ENCODE peak calls at places on chromosomes 7 and 10, in ten cellular contexts. N is foreskin fibroblast, M is A549, K is AG10803, P is AG04449, U is AG04450, Z is left lung, X is right lobe of liver, A is IMR-90, H is aorta. G is an unnamed sample.

GRCh38 chr7:84251183-84251845 is 56.7 kb upstream of the SEMA3A start:
- DNase-seq in N (peak), M (no peak), K (peak), P (peak), U (no peak), Z (no peak), X (no peak), A (peak), H (no peak), G (peak)

GRCh38 chr7:464712-465461 is 54.8 kb downstream of the PDGFA start:
- DNase-seq in N (peak), M (no peak), K (peak), P (no peak), U (peak), Z (peak), X (peak), A (peak), H (peak), G (peak)

GRCh38 chr7:116598278-116598677 is 73.4 kb downstream of the CAV1 start:
- DNase-seq in N (peak), M (peak), K (no peak), P (no peak), U (no peak), Z (no peak), X (peak), A (no peak), H (no peak), G (no peak)

GRCh38 chr7:64114791-64115190 is 69.6 kb downstream of the ZNF727 start:
- DNase-seq in N (no peak), M (no peak), K (no peak), P (no peak), U (no peak), Z (no peak), X (no peak), A (no peak), H (peak), G (no peak)

GRCh38 chr7:157991351-157991750 is 596.3 kb downstream of the PTPRN2 start:
- DNase-seq in N (no peak), M (no peak), K (no peak), P (no peak), U (no peak), Z (no peak), X (no peak), A (no peak), H (peak), G (no peak)

GRCh38 chr7:53541467-53541866 is 506.0 kb downstream of the POM121L12 start:
- DNase-seq in N (no peak), M (no peak), K (no peak), P (no peak), U (no peak), Z (no peak), X (no peak), A (no peak), H (no peak), G (peak)

GRCh38 chr10:124588736-124589451 is 127.3 kb downstream of the LHPP start:
- DNase-seq in N (no peak), M (no peak), K (no peak), P (no peak), U (no peak), Z (peak), X (peak), A (peak), H (peak), G (no peak)

GRCh38 chr7:133561361-133561760 is 308.5 kb downstream of the EXOC4 start:
- DNase-seq in N (peak), M (no peak), K (no peak), P (no peak), U (no peak), Z (no peak), X (no peak), A (peak), H (no peak), G (no peak)

GRCh38 chr10:52353960-52354394 is 39.9 kb downstream of the DKK1 start:
- DNase-seq in N (peak), M (no peak), K (peak), P (peak), U (peak), Z (no peak), X (no peak), A (peak), H (no peak), G (peak)

GRCh38 chr7:85554294-85554877 is 367.5 kb upstream of the SEMA3D start:
- DNase-seq in N (peak), M (peak), K (peak), P (peak), U (peak), Z (no peak), X (no peak), A (peak), H (no peak), G (peak)

GRCh38 chr7:131123991-131124629 is 203.6 kb upstream of the MKLN1 start:
- DNase-seq in N (no peak), M (no peak), K (no peak), P (no peak), U (no peak), Z (no peak), X (no peak), A (no peak), H (no peak), G (no peak)

GRCh38 chr7:27158436-27159277 is 2.2 kb upstream of the HOXA7 start:
- DNase-seq in N (no peak), M (no peak), K (no peak), P (no peak), U (no peak), Z (peak), X (no peak), A (no peak), H (peak), G (no peak)
- H3K4me3 ChIP-seq in N (no peak), M (no peak), K (no peak), P (no peak), U (no peak), Z (no peak), X (no peak), A (no peak), H (no peak), G (no peak)

DNA sequence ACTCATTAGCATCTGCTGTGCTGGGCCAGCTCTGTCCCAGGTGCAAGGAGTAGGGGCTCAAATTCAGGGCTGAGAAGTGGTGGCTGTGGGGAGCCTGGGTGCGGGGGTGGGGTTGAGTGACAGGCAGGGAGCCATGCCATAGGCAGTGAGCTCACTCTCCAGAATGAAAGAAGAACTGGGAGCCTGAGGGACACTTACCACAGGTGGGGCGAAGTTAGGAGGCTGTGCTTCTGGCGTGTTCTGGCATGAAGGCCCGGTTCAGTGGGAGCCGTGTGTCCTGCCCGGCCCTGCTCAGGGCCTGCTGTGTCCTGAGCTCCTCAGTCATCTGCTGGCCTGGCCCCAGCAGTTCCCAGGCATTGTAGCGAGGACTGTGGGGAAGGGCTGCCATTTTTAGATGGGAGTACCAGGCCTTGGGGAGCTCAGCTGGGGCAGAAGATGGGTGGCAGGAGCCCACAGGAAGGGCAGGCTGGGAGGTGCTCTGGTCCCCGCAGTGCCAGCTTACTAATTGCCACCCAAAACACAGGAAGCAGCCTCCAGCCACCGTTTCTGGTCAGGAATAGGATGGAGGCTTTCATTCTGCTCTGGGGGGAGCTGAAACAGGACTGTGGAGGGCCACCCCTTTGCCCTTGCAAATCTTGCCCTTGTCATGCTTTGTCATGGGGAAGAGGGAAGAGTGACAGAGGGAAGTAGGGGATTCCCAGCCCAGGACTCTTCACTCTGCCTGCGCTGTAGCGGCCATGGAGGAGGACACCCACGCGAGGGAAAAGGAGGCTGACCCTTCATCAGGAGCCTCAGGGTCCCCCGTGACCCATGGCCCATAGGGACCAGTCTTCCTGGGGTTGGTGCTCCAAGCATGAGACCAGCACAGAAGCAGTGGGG is 62.2 kb downstream of the MKI67 start:
- DNase-seq in N (no peak), M (no peak), K (no peak), P (no peak), U (no peak), Z (no peak), X (no peak), A (no peak), H (peak), G (no peak)
- H3K4me3 ChIP-seq in N (no peak), M (no peak), K (no peak), P (no peak), U (no peak), Z (peak), X (no peak), A (no peak), H (no peak), G (no peak)

DNA sequence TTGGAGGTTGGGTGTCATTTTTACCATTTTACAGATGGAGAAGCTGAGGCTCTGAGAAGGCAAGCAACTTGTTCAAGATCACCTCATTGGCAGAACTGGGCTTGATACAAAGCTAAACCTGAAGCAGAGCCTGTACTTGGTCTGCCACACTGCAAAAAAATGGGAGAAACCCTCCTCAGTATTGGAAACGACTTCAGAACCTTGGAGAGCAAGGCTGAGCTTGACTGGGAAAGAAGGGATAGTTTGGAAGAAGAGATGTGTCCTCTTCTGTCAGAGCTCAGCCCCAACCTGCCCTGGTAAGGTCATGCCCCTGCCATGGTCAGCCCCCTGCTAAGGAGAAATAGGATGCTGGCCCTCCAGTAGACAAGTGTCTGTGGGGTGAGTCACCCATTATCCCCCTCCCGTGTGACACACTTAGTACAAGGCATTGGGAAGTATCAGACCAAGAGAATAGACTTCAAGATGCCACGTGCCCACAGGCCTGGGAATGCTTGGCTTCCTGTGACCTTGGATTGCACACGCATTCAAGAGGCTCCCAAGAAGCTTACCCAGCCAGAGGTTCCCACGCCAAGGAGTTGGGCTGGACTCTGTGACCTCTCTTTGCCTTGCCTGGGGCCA is 56.2 kb upstream of the SMNDC1 start:
- DNase-seq in N (peak), M (peak), K (no peak), P (no peak), U (no peak), Z (no peak), X (no peak), A (no peak), H (no peak), G (no peak)
- H3K4me3 ChIP-seq in N (no peak), M (no peak), K (no peak), P (no peak), U (no peak), Z (no peak), X (no peak), A (no peak), H (no peak), G (no peak)

DNA sequence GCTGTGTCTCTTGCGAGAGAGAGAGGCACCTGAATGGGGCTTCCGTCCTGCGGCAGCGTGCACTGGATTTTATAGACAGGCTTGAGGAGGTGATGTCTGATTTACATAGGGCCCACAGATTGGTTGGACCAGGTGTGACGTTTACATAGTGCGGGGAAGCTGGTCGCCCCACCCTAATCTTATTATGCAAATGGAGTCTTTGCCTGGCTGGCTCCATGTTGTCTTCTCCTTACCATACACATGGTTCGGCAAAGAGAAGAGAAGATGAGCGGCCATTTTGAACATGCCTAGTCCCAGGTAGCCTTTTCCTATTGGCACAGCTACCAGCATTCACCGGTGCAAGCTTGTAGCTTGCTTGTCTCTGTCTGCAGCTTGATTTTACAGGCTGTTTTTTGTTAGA is 238.5 kb upstream of the GALNT17 start:
- DNase-seq in N (no peak), M (no peak), K (no peak), P (no peak), U (no peak), Z (no peak), X (no peak), A (no peak), H (no peak), G (no peak)
- H3K4me3 ChIP-seq in N (no peak), M (no peak), K (no peak), P (no peak), U (no peak), Z (no peak), X (no peak), A (no peak), H (no peak), G (no peak)

GRCh38 chr7:147249956-147250355 is 1133.4 kb downstream of the CNTNAP2 start:
- DNase-seq in N (no peak), M (peak), K (peak), P (no peak), U (no peak), Z (no peak), X (no peak), A (no peak), H (no peak), G (no peak)

GRCh38 chr7:147240468-147240867 is 1123.9 kb downstream of the CNTNAP2 start:
- DNase-seq in N (no peak), M (no peak), K (no peak), P (no peak), U (no peak), Z (no peak), X (no peak), A (no peak), H (no peak), G (no peak)

GRCh38 chr7:147245274-147245673 is 1128.7 kb downstream of the CNTNAP2 start:
- DNase-seq in N (peak), M (peak), K (peak), P (no peak), U (peak), Z (peak), X (no peak), A (peak), H (no peak), G (no peak)
- H3K4me3 ChIP-seq in N (no peak), M (no peak), K (no peak), P (no peak), U (no peak), Z (no peak), X (no peak), A (no peak), H (no peak), G (no peak)

GRCh38 chr10:118668228-118668952 is 72.9 kb upstream of the PRLHR start:
- DNase-seq in N (no peak), M (no peak), K (no peak), P (no peak), U (no peak), Z (no peak), X (no peak), A (no peak), H (no peak), G (no peak)

GRCh38 chr10:118670472-118671124 is 75.2 kb upstream of the PRLHR start:
- DNase-seq in N (no peak), M (no peak), K (no peak), P (no peak), U (no peak), Z (no peak), X (no peak), A (no peak), H (no peak), G (no peak)

GRCh38 chr10:118667732-118668131 is 72.3 kb upstream of the PRLHR start:
- DNase-seq in N (no peak), M (no peak), K (no peak), P (no peak), U (no peak), Z (no peak), X (no peak), A (no peak), H (no peak), G (no peak)

GRCh38 chr10:118669020-118669766 is 73.7 kb upstream of the PRLHR start:
- DNase-seq in N (peak), M (no peak), K (peak), P (peak), U (no peak), Z (no peak), X (no peak), A (peak), H (no peak), G (peak)

DNA sequence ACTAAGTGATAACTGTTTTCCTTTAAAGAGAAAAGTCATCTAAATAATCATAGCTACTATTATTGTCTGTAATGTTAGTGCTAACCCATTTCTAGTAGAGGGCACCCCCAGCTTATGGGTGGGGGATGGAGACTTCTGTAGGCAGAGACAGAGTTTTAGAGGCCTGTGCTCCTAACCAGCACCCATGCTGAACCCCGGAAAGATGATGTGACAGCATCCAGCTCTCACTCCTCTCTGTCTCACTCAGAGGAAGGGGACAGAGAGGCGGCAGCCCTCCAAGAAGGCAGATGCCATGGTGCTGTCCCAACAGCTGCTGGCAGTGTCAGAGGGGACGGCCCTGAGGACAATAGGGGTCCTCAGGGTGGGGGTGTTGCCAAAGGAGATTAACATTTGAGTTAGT is 74.4 kb upstream of the PRLHR start:
- DNase-seq in N (no peak), M (no peak), K (no peak), P (no peak), U (no peak), Z (no peak), X (no peak), A (no peak), H (no peak), G (no peak)
- H3K4me3 ChIP-seq in N (peak), M (no peak), K (peak), P (no peak), U (no peak), Z (no peak), X (no peak), A (no peak), H (no peak), G (no peak)

GRCh38 chr7:138000081-138000701 is 1.7 kb downstream of the CREB3L2 start:
- DNase-seq in N (peak), M (peak), K (peak), P (peak), U (peak), Z (no peak), X (no peak), A (peak), H (peak), G (peak)

GRCh38 chr7:137996386-137996851 is 5.5 kb downstream of the CREB3L2 start:
- DNase-seq in N (peak), M (no peak), K (peak), P (no peak), U (no peak), Z (no peak), X (no peak), A (peak), H (peak), G (no peak)

GRCh38 chr7:137996871-137997270 is 5.0 kb downstream of the CREB3L2 start:
- DNase-seq in N (no peak), M (no peak), K (no peak), P (no peak), U (no peak), Z (no peak), X (no peak), A (no peak), H (no peak), G (no peak)

GRCh38 chr7:137999496-138000080 is 2.3 kb downstream of the CREB3L2 start:
- DNase-seq in N (peak), M (no peak), K (peak), P (no peak), U (no peak), Z (no peak), X (no peak), A (no peak), H (no peak), G (no peak)

GRCh38 chr7:137998250-137998649 is 3.6 kb downstream of the CREB3L2 start:
- DNase-seq in N (no peak), M (no peak), K (no peak), P (no peak), U (no peak), Z (no peak), X (no peak), A (peak), H (no peak), G (no peak)
- H3K4me3 ChIP-seq in N (peak), M (no peak), K (peak), P (peak), U (peak), Z (no peak), X (no peak), A (peak), H (no peak), G (no peak)

G was measured in skeletal muscle cell.